ENCODE peak calls at places on chromosome 13, in nine cellular contexts. T is K562, I is astrocyte, W is stomach, B is lower lobe of right lung, N is brain microvascular endothelial cell, D is WERI-Rb-1, X is colonic mucosa, P is upper lobe of right lung. K is an unnamed sample. For H3K36me3, the result is how much of the 10 kb centered on the place peaks cover.

GRCh38 chr13:109881961-109882558 is 95.7 kb upstream of the IRS2 start:
- DNase-seq in X (no peak), N (no peak), D (no peak), W (no peak), I (no peak), B (no peak), T (no peak), P (no peak), K (no peak)

GRCh38 chr13:109610517-109610916 is 175.9 kb downstream of the IRS2 start:
- DNase-seq in D (peak), I (no peak), W (peak), N (no peak), B (peak), P (peak), X (peak), T (peak), K (no peak)

GRCh38 chr13:89951341-89951740 is 1396.1 kb upstream of the MIR17HG start:
- DNase-seq in N (no peak), W (no peak), B (no peak), I (no peak), X (no peak), T (no peak), D (peak), P (no peak), K (no peak)

GRCh38 chr13:110492299-110493160 is 69.0 kb downstream of the RAB20 start:
- DNase-seq in D (no peak), X (no peak), T (no peak), B (no peak), P (no peak), N (no peak), W (no peak), I (no peak), K (no peak)

GRCh38 chr13:95117092-95117491 is 184.2 kb downstream of the ABCC4 start:
- DNase-seq in N (no peak), B (no peak), W (no peak), X (no peak), T (no peak), P (no peak), I (no peak), D (no peak), K (no peak)

GRCh38 chr13:49869514-49869913 is 66.6 kb downstream of the SPRYD7 start:
- DNase-seq in D (peak), W (no peak), N (peak), P (no peak), X (no peak), T (peak), B (no peak), I (no peak), K (no peak)

GRCh38 chr13:27607125-27607524 is 13.2 kb downstream of the LNX2 start:
- DNase-seq in P (no peak), X (peak), B (no peak), W (no peak), D (no peak), I (peak), N (peak), T (peak), K (peak)

GRCh38 chr13:111429064-111429558 is 108.7 kb downstream of the TEX29 start:
- DNase-seq in N (peak), P (no peak), X (peak), T (peak), W (no peak), I (no peak), B (no peak), D (peak), K (no peak)

GRCh38 chr13:100809856-100810255 is 135.3 kb upstream of the TMTC4 start:
- DNase-seq in W (no peak), T (no peak), D (no peak), N (no peak), B (no peak), X (no peak), P (no peak), I (no peak), K (no peak)

GRCh38 chr13:52128714-52129700 is at the start of gene NEK5:
- DNase-seq in I (peak), X (peak), B (peak), D (peak), T (peak), N (peak), P (peak), W (peak), K (no peak)

GRCh38 chr13:112182831-112183543 is 116.0 kb downstream of the SOX1 start:
- DNase-seq in D (no peak), W (no peak), N (no peak), I (no peak), X (no peak), T (no peak), B (peak), P (peak), K (no peak)

GRCh38 chr13:80469841-80470378 is 129.0 kb upstream of the SPRY2 start:
- DNase-seq in P (no peak), T (no peak), N (peak), X (peak), D (no peak), B (no peak), I (peak), W (no peak), K (no peak)

GRCh38 chr13:39012608-39013007 is 22.0 kb upstream of the STOML3 start:
- DNase-seq in P (no peak), X (no peak), T (no peak), B (no peak), D (peak), W (no peak), I (no peak), N (no peak), K (no peak)

GRCh38 chr13:35716186-35716585 is 239.7 kb upstream of the MAB21L1 start:
- DNase-seq in T (no peak), N (no peak), P (no peak), D (no peak), B (no peak), X (no peak), I (peak), W (no peak), K (no peak)

GRCh38 chr13:40470665-40471064 is 195.8 kb downstream of the FOXO1 start:
- DNase-seq in X (no peak), D (no peak), B (no peak), I (no peak), W (no peak), P (no peak), N (no peak), T (no peak), K (no peak)

GRCh38 chr13:27006519-27007161 is 165.0 kb downstream of the USP12 start:
- DNase-seq in T (no peak), I (no peak), N (peak), B (peak), D (peak), W (peak), X (peak), P (peak), K (no peak)

GRCh38 chr13:23667750-23668149 is 97.5 kb downstream of the TNFRSF19 start:
- DNase-seq in I (no peak), W (no peak), N (no peak), T (peak), P (no peak), X (no peak), D (no peak), B (no peak), K (no peak)

GRCh38 chr13:41065098-41065497 is 3.8 kb downstream of the WBP4 start:
- DNase-seq in T (peak), D (no peak), I (peak), P (no peak), N (no peak), W (no peak), B (no peak), X (no peak), K (peak)

GRCh38 chr13:37515226-37515625 is 83.3 kb downstream of the POSTN start:
- DNase-seq in D (no peak), B (no peak), T (no peak), N (no peak), I (no peak), W (no peak), X (no peak), P (no peak), K (no peak)

GRCh38 chr13:35086667-35087066 is 144.6 kb downstream of the NBEA start:
- DNase-seq in W (no peak), X (no peak), N (no peak), T (no peak), D (no peak), P (no peak), I (peak), B (no peak), K (no peak)

GRCh38 chr13:24683833-24684599 is 3.8 kb downstream of the ATP12A start:
- DNase-seq in X (peak), N (peak), W (peak), T (peak), P (peak), I (no peak), B (peak), D (peak), K (no peak)

GRCh38 chr13:27359203-27359821 is 65.1 kb upstream of the GTF3A start:
- DNase-seq in B (peak), P (peak), X (peak), T (peak), N (peak), D (peak), I (no peak), W (peak), K (no peak)

GRCh38 chr13:107866007-107866665 is 349.2 kb downstream of the LIG4 start:
- DNase-seq in X (no peak), B (no peak), T (peak), W (no peak), D (peak), I (peak), N (peak), P (peak), K (no peak)

GRCh38 chr13:39512687-39513086 is 90.3 kb downstream of the LHFPL6 start:
- DNase-seq in N (no peak), D (no peak), T (no peak), X (no peak), W (no peak), I (no peak), B (no peak), P (no peak), K (no peak)

GRCh38 chr13:40137400-40137799 is 481.9 kb downstream of the COG6 start:
- DNase-seq in X (no peak), B (no peak), D (no peak), N (no peak), T (no peak), P (no peak), I (no peak), W (no peak), K (no peak)

GRCh38 chr13:77555246-77555645 is 19.7 kb downstream of the SCEL start:
- DNase-seq in X (no peak), P (no peak), T (no peak), B (no peak), N (no peak), W (no peak), I (no peak), D (no peak), K (no peak)

GRCh38 chr13:95601906-95602305 is 42.6 kb downstream of the DZIP1 start:
- DNase-seq in N (no peak), B (no peak), I (no peak), P (no peak), D (no peak), T (no peak), X (no peak), W (no peak), K (no peak)

GRCh38 chr13:30049692-30050091 is 199.3 kb upstream of the UBL3 start:
- DNase-seq in D (no peak), N (no peak), B (no peak), P (no peak), W (no peak), I (no peak), X (no peak), T (peak), K (no peak)

GRCh38 chr13:97254809-97255208 is 32.7 kb downstream of the MBNL2 start:
- DNase-seq in N (no peak), I (peak), P (no peak), T (no peak), B (no peak), W (no peak), X (no peak), D (no peak), K (no peak)

GRCh38 chr13:77492982-77493381 is 42.5 kb upstream of the SCEL start:
- DNase-seq in W (no peak), D (no peak), T (no peak), N (peak), X (no peak), B (no peak), P (no peak), I (peak), K (no peak)

GRCh38 chr13:110711778-110712070 is 1.8 kb upstream of the ING1 start:
- DNase-seq in W (no peak), T (no peak), B (no peak), N (peak), D (peak), X (peak), P (no peak), I (no peak), K (no peak)

GRCh38 chr13:43220873-43221578 is 197.6 kb downstream of the DNAJC15 start:
- DNase-seq in I (no peak), W (no peak), B (no peak), N (no peak), X (no peak), D (no peak), P (no peak), T (no peak), K (no peak)

GRCh38 chr13:94382520-94382919 is 97.0 kb downstream of the DCT start:
- DNase-seq in X (no peak), P (no peak), W (no peak), T (no peak), N (no peak), B (no peak), I (no peak), D (no peak), K (no peak)

GRCh38 chr13:29969286-29969685 is 118.9 kb upstream of the UBL3 start:
- DNase-seq in N (no peak), D (no peak), P (no peak), W (no peak), I (peak), X (no peak), T (no peak), B (no peak), K (peak)

GRCh38 chr13:22082437-22083100 is 411.7 kb downstream of the FGF9 start:
- DNase-seq in N (no peak), P (no peak), I (no peak), D (no peak), W (no peak), B (no peak), X (no peak), T (no peak), K (no peak)

GRCh38 chr13:73303858-73304257 is 245.1 kb downstream of the KLF5 start:
- DNase-seq in N (peak), W (no peak), X (no peak), B (no peak), T (no peak), I (peak), P (no peak), D (no peak), K (peak)

GRCh38 chr13:23722726-23723453 is 152.7 kb downstream of the TNFRSF19 start:
- DNase-seq in X (no peak), W (no peak), N (no peak), D (no peak), T (no peak), P (no peak), I (no peak), B (no peak), K (no peak)

GRCh38 chr13:30845297-30846214 is 60.5 kb upstream of the MEDAG start:
- DNase-seq in N (no peak), W (no peak), D (no peak), P (no peak), X (no peak), I (no peak), T (no peak), B (no peak), K (no peak)

GRCh38 chr13:114284680-114285079 is 3.3 kb downstream of the UPF3A start:
- DNase-seq in B (no peak), D (no peak), W (no peak), N (no peak), I (no peak), T (no peak), P (no peak), X (no peak), K (no peak)

DNA sequence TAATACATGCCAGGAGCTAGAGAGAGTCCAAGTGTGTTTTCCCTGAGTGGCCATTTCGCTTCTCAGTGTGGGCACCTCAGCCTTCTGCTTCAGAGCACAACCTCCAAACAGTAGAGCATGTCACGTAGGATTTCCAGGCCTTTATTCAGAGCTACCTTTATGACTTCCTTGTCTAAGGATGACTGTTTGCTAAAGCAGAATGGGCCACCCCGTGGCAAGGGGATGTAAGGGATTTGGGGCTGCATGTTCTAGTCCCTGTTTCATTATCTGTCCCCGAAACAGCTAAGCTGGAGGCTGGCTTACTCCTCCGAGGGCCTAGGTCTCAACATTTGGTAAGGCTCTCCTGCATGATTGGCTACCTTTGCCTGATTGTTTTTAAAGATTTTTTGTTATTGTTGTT is 6.0 kb downstream of the RNASEH2B start:
- DNase-seq in D (no peak), X (no peak), T (peak), B (no peak), I (no peak), P (no peak), W (no peak), N (no peak), K (no peak)
- H3K4me3 ChIP-seq in D (no peak), X (no peak), T (no peak), B (no peak), I (no peak), P (no peak), W (no peak), N (no peak), K (no peak)

GRCh38 chr13:85900521-85900920 is 101.3 kb upstream of the SLITRK6 start:
- DNase-seq in D (no peak), I (no peak), X (no peak), N (no peak), T (no peak), B (no peak), P (no peak), W (no peak), K (no peak)

GRCh38 chr13:85896516-85897450 is 97.6 kb upstream of the SLITRK6 start:
- DNase-seq in D (no peak), P (no peak), T (no peak), I (no peak), X (no peak), W (no peak), N (no peak), B (no peak), K (no peak)
- TF ChIP-seq CTCF in D (peak), P (no peak), T (no peak), I (peak), X (no peak), W (no peak), N (peak), B (no peak), K (no peak)

GRCh38 chr13:98888222-98888889 is 89.5 kb downstream of the DOCK9 start:
- DNase-seq in I (no peak), P (no peak), X (no peak), W (no peak), T (no peak), D (no peak), B (no peak), N (no peak), K (no peak)

GRCh38 chr13:98886587-98886986 is 91.3 kb downstream of the DOCK9 start:
- DNase-seq in T (no peak), D (no peak), W (no peak), P (no peak), N (no peak), X (no peak), I (no peak), B (no peak), K (no peak)

GRCh38 chr13:98889419-98890079 is 88.3 kb downstream of the DOCK9 start:
- DNase-seq in T (no peak), B (no peak), P (no peak), X (no peak), D (no peak), N (no peak), I (no peak), W (no peak), K (no peak)

GRCh38 chr13:98888890-98889279 is 89.0 kb downstream of the DOCK9 start:
- DNase-seq in P (no peak), B (no peak), N (no peak), W (no peak), D (no peak), X (no peak), I (no peak), T (no peak), K (no peak)

DNA sequence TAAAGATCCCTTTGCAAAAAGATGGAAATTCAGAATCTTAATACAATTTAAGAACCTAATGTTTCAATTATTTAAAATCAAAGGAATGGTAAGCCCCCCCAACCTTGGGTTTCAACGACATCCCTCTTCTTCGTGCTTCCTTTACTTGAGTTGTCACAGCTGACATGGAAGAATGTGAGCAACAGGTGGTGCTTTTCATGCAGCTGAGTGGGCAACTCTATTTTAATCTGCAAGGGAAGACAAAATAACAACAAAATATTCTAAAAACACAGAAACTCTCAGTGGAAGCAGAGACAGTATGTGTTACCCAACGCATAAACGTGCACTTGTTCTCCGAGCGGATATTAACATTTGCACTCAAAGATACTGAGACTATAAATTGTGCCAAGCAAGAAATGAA is 92.3 kb downstream of the DOCK9 start:
- DNase-seq in W (no peak), N (no peak), D (no peak), T (no peak), P (no peak), B (no peak), I (no peak), X (no peak), K (no peak)
- H3K36me3 ChIP-seq in W (half or more), N (under half), D (half or more), T (half or more), P (half or more), B (half or more), I (under half), X (under half), K (under half)

GRCh38 chr13:105599477-105600037 is 935.9 kb downstream of the EFNB2 start:
- DNase-seq in T (no peak), P (no peak), X (no peak), B (no peak), N (no peak), D (no peak), I (peak), W (no peak), K (no peak)
- H3K4me3 ChIP-seq in T (no peak), P (no peak), X (no peak), B (no peak), N (no peak), D (no peak), I (no peak), W (no peak), K (no peak)

DNA sequence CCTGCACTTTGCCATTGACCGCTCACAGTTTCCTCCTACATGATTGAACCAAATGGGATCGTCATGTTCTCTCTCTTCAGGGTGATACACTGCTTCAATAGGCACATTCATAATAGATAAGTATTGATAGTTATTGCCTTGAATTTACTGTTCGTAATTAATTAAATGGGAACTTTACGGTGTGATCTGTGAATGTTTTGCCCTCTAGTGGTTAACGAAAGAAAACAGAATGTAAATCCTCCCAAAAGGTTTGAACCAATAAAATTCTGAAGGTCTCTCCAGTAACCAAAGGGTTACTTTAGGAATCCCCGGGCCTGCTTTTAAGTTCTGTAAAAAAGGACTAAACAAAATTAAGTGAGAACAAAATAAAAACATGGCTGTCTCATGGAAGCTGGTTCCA is 389.3 kb downstream of the DACH1 start:
- DNase-seq in B (no peak), I (no peak), W (no peak), N (no peak), T (no peak), P (no peak), D (no peak), X (no peak), K (no peak)
- TF ChIP-seq CTCF in B (peak), I (peak), W (no peak), N (peak), T (no peak), P (peak), D (peak), X (no peak), K (peak)

GRCh38 chr13:66414196-66414800 is 815.8 kb downstream of the PCDH9 start:
- DNase-seq in X (no peak), D (no peak), N (no peak), I (no peak), P (no peak), B (no peak), T (no peak), W (no peak), K (no peak)
- H3K36me3 ChIP-seq in X (under half), D (under half), N (under half), I (under half), P (under half), B (under half), T (under half), W (under half), K (under half)

DNA sequence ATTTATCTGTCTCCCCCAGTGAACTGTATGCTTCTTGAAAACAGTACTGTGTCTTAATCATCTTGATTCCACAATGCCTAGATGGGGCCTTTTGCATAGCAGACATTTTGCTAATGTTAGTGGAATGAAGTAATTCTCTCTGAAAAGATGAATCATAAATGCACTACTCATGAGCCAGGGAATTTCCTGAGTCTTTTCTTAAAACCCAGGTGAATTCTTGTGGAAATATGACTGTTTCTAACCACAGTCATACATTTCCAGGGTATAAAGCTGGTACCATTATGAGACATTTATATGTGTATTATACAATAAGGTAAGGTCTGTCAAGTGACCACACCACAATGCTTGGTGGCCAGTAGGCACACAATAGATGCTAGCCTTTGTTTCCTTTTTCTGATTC is 5.5 kb upstream of the KCTD4 start:
- DNase-seq in N (peak), I (peak), D (no peak), P (no peak), T (no peak), B (no peak), W (no peak), X (no peak), K (peak)
- H3K4me3 ChIP-seq in N (no peak), I (peak), D (no peak), P (no peak), T (no peak), B (no peak), W (no peak), X (no peak), K (no peak)

GRCh38 chr13:68715651-68716050 is 1392.0 kb upstream of the ATXN8OS start:
- DNase-seq in X (no peak), D (no peak), W (no peak), I (no peak), T (no peak), B (no peak), P (no peak), N (no peak), K (no peak)
- TF ChIP-seq CTCF in X (no peak), D (no peak), W (no peak), I (no peak), T (no peak), B (no peak), P (no peak), N (no peak), K (no peak)